ENCODE peak calls at places on chromosomes 12 and 14, in four cellular contexts. D is activated T-cell treated with anti-CD3 and anti-CD28 coated beads for 1 hour, B is HEK293T, K is SIG-M5. J is an unnamed sample.
A peak's percentile ranks its signal among the peaks of the same experiment; 100 is the strongest.

GRCh38 chr12:49253033-49253623 is 11.8 kb upstream of the TUBA1C start:
- DNase-seq in D (no peak), K (no peak), B (no peak), J (no peak)

GRCh38 chr12:81416571-81416970 is 338.7 kb downstream of the ACSS3 start:
- DNase-seq in D (no peak), B (no peak), K (no peak), J (no peak)

GRCh38 chr14:76138758-76139723 is 12.7 kb upstream of the GPATCH2L start:
- DNase-seq in D (no peak), K (no peak), B (no peak), J (no peak)

GRCh38 chr14:67420102-67420739 is 8.3 kb upstream of the PLEK2 start:
- DNase-seq in D (no peak), B (peak; percentile 48), K (no peak), J (no peak)

GRCh38 chr12:41485203-41485602 is 297.1 kb downstream of the PDZRN4 start:
- DNase-seq in K (no peak), B (no peak), D (no peak), J (no peak)

GRCh38 chr12:57540998-57541397 is 6.0 kb downstream of the DCTN2 start:
- DNase-seq in B (no peak), K (no peak), D (no peak), J (no peak)

GRCh38 chr14:100662850-100663527 is 63.7 kb upstream of the DLK1 start:
- DNase-seq in D (peak; percentile 63), B (peak; percentile 85), K (no peak), J (no peak)

GRCh38 chr12:1814266-1814665 is 6.1 kb upstream of the LRTM2 start:
- DNase-seq in D (no peak), B (no peak), K (no peak), J (no peak)

GRCh38 chr14:96554315-96554910 is 52.2 kb downstream of the PAPOLA start:
- DNase-seq in D (no peak), B (no peak), K (no peak), J (no peak)

GRCh38 chr12:13223176-13223806 is 26.8 kb downstream of the EMP1 start:
- DNase-seq in D (no peak), K (no peak), B (no peak), J (no peak)

GRCh38 chr12:11540156-11540555 is 109.3 kb upstream of the ETV6 start:
- DNase-seq in B (no peak), K (no peak), D (no peak), J (no peak)

GRCh38 chr14:91392623-91393303 is 24.9 kb downstream of the CCDC88C start:
- DNase-seq in B (no peak), K (no peak), D (no peak), J (no peak)

GRCh38 chr12:51381226-51382079 is 9.8 kb downstream of the GALNT6 start:
- DNase-seq in K (no peak), B (no peak), D (no peak), J (no peak)

GRCh38 chr14:54804720-54805060 is 97.9 kb downstream of the GCH1 start:
- DNase-seq in B (no peak), K (no peak), D (no peak), J (no peak)

GRCh38 chr12:49365542-49365941 is 1.7 kb upstream of the SPATS2 start:
- DNase-seq in B (no peak), K (no peak), D (no peak), J (no peak)

GRCh38 chr14:73759183-73759713 is 45.1 kb upstream of the PNMA1 start:
- DNase-seq in D (peak; percentile 41), B (peak; percentile 67), K (no peak), J (no peak)

GRCh38 chr12:67827820-67828383 is 161.3 kb upstream of the IFNG-AS1 start:
- DNase-seq in D (no peak), B (peak; percentile 17), K (no peak), J (no peak)

GRCh38 chr12:442235-442884 is 17.4 kb upstream of the B4GALNT3 start:
- DNase-seq in D (peak; percentile 33), K (no peak), B (peak; percentile 74), J (no peak)

GRCh38 chr14:55297611-55298323 is 26.5 kb downstream of the FBXO34 start:
- DNase-seq in D (no peak), B (no peak), K (no peak), J (no peak)

GRCh38 chr12:27711312-27711682 is 665 bp downstream of the MRPS35 start:
- DNase-seq in B (peak; percentile 7), K (no peak), D (no peak), J (no peak)

GRCh38 chr14:26709019-26709418 is 111.2 kb upstream of the NOVA1 start:
- DNase-seq in K (no peak), B (no peak), D (no peak), J (no peak)

GRCh38 chr12:9925746-9926393 is 6.3 kb downstream of the CLEC2A start:
- DNase-seq in D (no peak), B (peak; percentile 32), K (no peak), J (no peak)

GRCh38 chr14:89391123-89391522 is 25.9 kb downstream of the FOXN3 start:
- DNase-seq in K (no peak), D (no peak), B (no peak), J (no peak)

GRCh38 chr12:106919910-106920544 is 35.7 kb upstream of the TMEM263 start:
- DNase-seq in K (no peak), D (no peak), B (peak; percentile 53), J (no peak)

GRCh38 chr14:104977681-104978647 is at the start of gene AHNAK2:
- DNase-seq in K (no peak), D (no peak), B (peak; percentile 94), J (no peak)